ENCODE peak calls at places on chromosomes 6 and 20, in seven cellular contexts. M is breast epithelium, G is AG09309, N is right lobe of liver, H is left ventricle myocardium inferior, Y is prostate gland, E is WTC11. L is an unnamed sample.

GRCh38 chr20:43508604-43509040 is 1.1 kb downstream of the L3MBTL1 start:
- DNase-seq in M (no peak), G (no peak), N (no peak), H (no peak), Y (no peak), E (peak; percentile 69), L (no peak)

GRCh38 chr6:1485678-1486077 is 96.3 kb downstream of the FOXF2 start:
- DNase-seq in M (no peak), G (peak; percentile 71), N (no peak), H (no peak), Y (no peak), E (no peak), L (no peak)

GRCh38 chr20:48577557-48577956 is 250.2 kb downstream of the PREX1 start:
- DNase-seq in M (no peak), G (no peak), N (no peak), H (no peak), Y (no peak), E (no peak), L (no peak)

GRCh38 chr6:113182370-113183141 is 674.6 kb upstream of the MARCKS start:
- DNase-seq in M (no peak), G (peak; percentile 67), N (no peak), H (no peak), Y (no peak), E (no peak), L (no peak)

GRCh38 chr6:107209406-107209939 is 94.2 kb upstream of the BEND3 start:
- DNase-seq in M (no peak), G (no peak), N (no peak), H (no peak), Y (no peak), E (no peak), L (no peak)

GRCh38 chr20:37990571-37991151 is 42.6 kb downstream of the TTI1 start:
- DNase-seq in M (peak; percentile 61), G (no peak), N (peak; percentile 56), H (peak; percentile 71), Y (peak; percentile 56), E (no peak), L (peak; percentile 29)

GRCh38 chr6:5996701-5997419 is 9.9 kb downstream of the NRN1 start:
- DNase-seq in M (no peak), G (no peak), N (no peak), H (no peak), Y (no peak), E (peak; percentile 38), L (no peak)

GRCh38 chr6:45445749-45446454 is 68.2 kb upstream of the SUPT3H start:
- DNase-seq in M (peak; percentile 74), G (peak; percentile 98), N (peak; percentile 52), H (peak; percentile 59), Y (peak; percentile 89), E (no peak), L (no peak)

GRCh38 chr20:19903168-19903676 is 113.9 kb upstream of the NAA20 start:
- DNase-seq in M (no peak), G (no peak), N (peak; percentile 27), H (no peak), Y (peak; percentile 46), E (no peak), L (no peak)

GRCh38 chr6:158626360-158627167 is 18.0 kb downstream of the DYNLT1 start:
- DNase-seq in M (no peak), G (no peak), N (no peak), H (no peak), Y (no peak), E (no peak), L (no peak)

GRCh38 chr6:158627168-158627939 is 17.2 kb downstream of the DYNLT1 start:
- DNase-seq in M (no peak), G (no peak), N (no peak), H (no peak), Y (no peak), E (no peak), L (no peak)

GRCh38 chr6:158627940-158628211 is 16.7 kb downstream of the DYNLT1 start:
- DNase-seq in M (no peak), G (no peak), N (no peak), H (no peak), Y (no peak), E (no peak), L (no peak)

GRCh38 chr6:158629376-158630221 is 14.9 kb downstream of the DYNLT1 start:
- DNase-seq in M (no peak), G (no peak), N (no peak), H (no peak), Y (no peak), E (peak; percentile 57), L (no peak)

GRCh38 chr6:158628542-158628941 is 16.0 kb downstream of the DYNLT1 start:
- DNase-seq in M (no peak), G (no peak), N (no peak), H (no peak), Y (no peak), E (no peak), L (no peak)
- TF ChIP-seq CTCF in M (no peak), G (no peak), N (no peak), H (no peak), Y (no peak), E (no peak), L (no peak)

DNA sequence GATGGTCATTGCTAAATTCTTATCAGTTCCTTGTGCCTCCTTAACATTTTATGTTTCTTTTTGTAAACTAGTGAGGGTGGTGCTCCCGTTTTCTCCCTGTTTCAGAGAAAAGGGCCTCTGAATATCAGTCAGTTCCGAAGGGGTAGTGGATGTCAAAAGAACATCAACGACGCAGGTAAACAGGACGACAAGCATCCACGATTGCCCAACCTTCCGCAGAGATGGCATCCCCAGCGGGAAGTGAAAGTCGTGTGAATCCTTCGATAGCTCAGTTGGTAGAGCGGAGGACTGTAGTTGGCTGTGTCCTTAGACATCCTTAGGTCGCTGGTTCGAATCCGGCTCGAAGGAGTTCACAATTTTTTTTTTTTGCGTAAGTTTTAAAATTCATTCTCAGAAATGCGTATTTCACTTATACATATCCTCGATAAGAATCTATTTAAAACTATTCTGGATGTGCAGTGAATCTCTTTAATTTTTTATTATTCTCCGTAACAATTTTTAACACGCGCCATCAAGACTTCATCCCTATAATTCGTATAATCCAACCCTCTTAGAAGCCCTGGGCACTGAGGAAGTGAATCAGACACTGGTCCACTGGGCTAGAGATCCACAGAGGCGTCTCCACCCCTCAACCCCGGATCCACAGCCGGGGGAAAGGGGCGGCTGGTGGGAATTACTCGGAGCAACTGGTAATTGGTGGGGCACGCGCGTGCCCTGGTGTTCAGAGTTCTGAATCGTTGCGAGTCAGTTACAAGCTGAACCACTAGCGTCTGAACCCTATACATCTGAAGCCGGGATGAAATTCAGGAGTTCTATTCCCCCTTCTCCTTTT is 27.9 kb upstream of the ABT1 start:
- DNase-seq in M (peak; percentile 94), G (no peak), N (peak; percentile 88), H (peak; percentile 86), Y (peak; percentile 93), E (peak; percentile 98), L (peak; percentile 98)
- TF ChIP-seq CTCF in M (no peak), G (peak; percentile 35), N (peak; percentile 15), H (no peak), Y (no peak), E (no peak), L (no peak)

GRCh38 chr6:26054659-26054936 is 32.6 kb upstream of the HFE start:
- DNase-seq in M (no peak), G (no peak), N (no peak), H (no peak), Y (no peak), E (no peak), L (no peak)

GRCh38 chr6:26056583-26057350 is 30.5 kb upstream of the HFE start:
- DNase-seq in M (peak; percentile 46), G (no peak), N (no peak), H (no peak), Y (peak; percentile 29), E (no peak), L (no peak)

GRCh38 chr6:26053929-26054658 is 33.1 kb upstream of the HFE start:
- DNase-seq in M (no peak), G (no peak), N (no peak), H (no peak), Y (no peak), E (no peak), L (no peak)

GRCh38 chr6:26055670-26056582 is 31.3 kb upstream of the HFE start:
- DNase-seq in M (peak; percentile 94), G (peak; percentile 61), N (peak; percentile 90), H (peak; percentile 88), Y (peak; percentile 96), E (peak; percentile 77), L (peak; percentile 77)

DNA sequence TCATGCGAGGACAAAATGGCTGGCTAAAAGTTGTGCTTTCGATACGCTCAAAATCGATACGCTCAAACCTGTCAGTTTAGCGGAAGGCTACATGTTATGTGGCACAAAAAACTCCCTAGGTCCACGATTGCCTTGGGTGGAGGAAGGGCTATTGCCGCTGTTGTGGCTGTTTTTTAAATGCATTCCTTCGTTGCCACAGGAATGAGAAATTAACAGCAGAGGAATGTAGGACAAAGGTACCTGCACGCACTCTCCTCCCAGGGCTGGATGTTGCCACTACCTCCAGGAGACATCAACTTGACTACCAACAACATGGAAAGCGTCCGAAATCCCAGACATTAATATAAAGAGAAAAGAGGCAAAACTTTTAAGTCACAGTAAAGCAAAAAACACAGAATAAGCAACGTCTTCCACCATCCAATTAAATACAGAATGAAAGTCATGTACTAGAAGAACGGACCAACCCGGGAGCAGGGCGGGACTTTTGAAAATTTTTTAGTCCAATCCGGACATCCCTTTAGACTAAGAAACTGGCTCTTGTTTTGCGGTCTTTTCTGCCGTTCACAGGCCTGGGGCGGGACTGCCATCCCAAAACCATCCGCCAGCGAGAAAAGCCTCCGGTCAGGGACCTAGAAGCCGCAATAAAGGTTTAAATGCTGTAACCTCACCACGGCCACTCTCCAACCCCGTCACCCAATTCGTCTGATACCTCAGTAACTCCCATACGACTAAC is 32.1 kb upstream of the HFE start:
- DNase-seq in M (peak; percentile 94), G (peak; percentile 90), N (peak; percentile 77), H (peak; percentile 80), Y (peak; percentile 92), E (peak; percentile 74), L (peak; percentile 63)
- TF ChIP-seq CTCF in M (peak; percentile 68), G (no peak), N (no peak), H (peak; percentile 25), Y (peak; percentile 34), E (no peak), L (no peak)

DNA sequence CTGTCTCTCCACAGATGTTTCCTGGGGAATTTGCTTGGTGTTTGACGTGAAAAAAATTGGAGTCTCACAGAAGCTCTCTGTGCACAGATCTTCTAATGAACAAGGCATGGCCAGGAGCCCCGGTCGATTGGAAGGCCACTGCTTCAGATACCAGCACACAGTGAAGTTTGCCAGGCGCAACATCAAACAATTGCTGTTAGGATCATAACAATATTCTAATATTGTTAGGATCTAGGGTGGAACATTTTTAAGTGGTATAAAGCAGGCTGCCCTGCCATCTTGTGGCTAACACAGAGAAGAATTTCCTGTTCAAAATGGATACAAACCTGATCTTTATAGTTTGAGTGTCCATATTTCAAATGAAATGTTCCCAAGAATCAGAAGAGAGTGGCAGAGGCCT is 64.1 kb downstream of the C6orf118 start:
- DNase-seq in M (no peak), G (peak; percentile 10), N (no peak), H (no peak), Y (no peak), E (no peak), L (no peak)
- TF ChIP-seq CTCF in M (peak; percentile 10), G (peak; percentile 59), N (peak; percentile 17), H (peak; percentile 60), Y (peak; percentile 27), E (no peak), L (no peak)

GRCh38 chr6:154404791-154405400 is 48.3 kb upstream of the IPCEF1 start:
- DNase-seq in M (no peak), G (peak; percentile 57), N (no peak), H (no peak), Y (no peak), E (no peak), L (no peak)
- TF ChIP-seq CTCF in M (no peak), G (no peak), N (no peak), H (no peak), Y (no peak), E (no peak), L (no peak)

GRCh38 chr6:89239338-89239737 is 22.2 kb upstream of the GABRR1 start:
- DNase-seq in M (no peak), G (no peak), N (no peak), H (no peak), Y (no peak), E (peak; percentile 32), L (no peak)
- TF ChIP-seq CTCF in M (no peak), G (peak; percentile 32), N (peak; percentile 26), H (peak; percentile 37), Y (no peak), E (peak; percentile 13), L (no peak)